ENCODE peak calls at places on chromosome 13, in seven cellular contexts. N, Q, C, K, U, V and T are unnamed samples.

GRCh38 chr13:98842074-98842473 is 89.6 kb upstream of the SLC15A1 start:
- DNase-seq in K (no peak), Q (no peak), N (no peak), U (no peak), C (no peak), V (no peak), T (no peak)

GRCh38 chr13:114044486-114044885 is 70.6 kb upstream of the C13orf46 start:
- DNase-seq in N (peak; percentile 29), Q (no peak), V (no peak), K (peak; percentile 19), C (no peak), U (no peak), T (no peak)

GRCh38 chr13:48412100-48412556 is 785 bp downstream of the LPAR6 start:
- DNase-seq in K (no peak), V (no peak), N (peak; percentile 51), U (no peak), Q (no peak), C (peak; percentile 31), T (no peak)

GRCh38 chr13:97356592-97356991 is 77.4 kb upstream of the RAP2A start:
- DNase-seq in C (no peak), K (no peak), Q (no peak), V (no peak), N (no peak), U (no peak), T (no peak)

GRCh38 chr13:79338343-79338742 is 67.7 kb downstream of the RBM26 start:
- DNase-seq in U (no peak), C (no peak), Q (no peak), N (no peak), K (no peak), V (no peak), T (no peak)

GRCh38 chr13:110937511-110938303 is 22.8 kb upstream of the ANKRD10 start:
- DNase-seq in V (no peak), U (no peak), Q (no peak), K (no peak), N (no peak), C (no peak), T (no peak)

GRCh38 chr13:113732176-113732960 is 26.7 kb upstream of the TMEM255B start:
- DNase-seq in C (no peak), K (no peak), Q (no peak), V (no peak), U (no peak), N (no peak), T (no peak)

GRCh38 chr13:74201530-74201929 is 67.3 kb upstream of the KLF12 start:
- DNase-seq in C (no peak), V (no peak), U (no peak), N (no peak), Q (no peak), K (no peak), T (no peak)

GRCh38 chr13:20774746-20775145 is 985 bp upstream of the EEF1AKMT1 start:
- DNase-seq in U (no peak), K (no peak), C (no peak), N (no peak), V (no peak), Q (no peak), T (no peak)

DNA sequence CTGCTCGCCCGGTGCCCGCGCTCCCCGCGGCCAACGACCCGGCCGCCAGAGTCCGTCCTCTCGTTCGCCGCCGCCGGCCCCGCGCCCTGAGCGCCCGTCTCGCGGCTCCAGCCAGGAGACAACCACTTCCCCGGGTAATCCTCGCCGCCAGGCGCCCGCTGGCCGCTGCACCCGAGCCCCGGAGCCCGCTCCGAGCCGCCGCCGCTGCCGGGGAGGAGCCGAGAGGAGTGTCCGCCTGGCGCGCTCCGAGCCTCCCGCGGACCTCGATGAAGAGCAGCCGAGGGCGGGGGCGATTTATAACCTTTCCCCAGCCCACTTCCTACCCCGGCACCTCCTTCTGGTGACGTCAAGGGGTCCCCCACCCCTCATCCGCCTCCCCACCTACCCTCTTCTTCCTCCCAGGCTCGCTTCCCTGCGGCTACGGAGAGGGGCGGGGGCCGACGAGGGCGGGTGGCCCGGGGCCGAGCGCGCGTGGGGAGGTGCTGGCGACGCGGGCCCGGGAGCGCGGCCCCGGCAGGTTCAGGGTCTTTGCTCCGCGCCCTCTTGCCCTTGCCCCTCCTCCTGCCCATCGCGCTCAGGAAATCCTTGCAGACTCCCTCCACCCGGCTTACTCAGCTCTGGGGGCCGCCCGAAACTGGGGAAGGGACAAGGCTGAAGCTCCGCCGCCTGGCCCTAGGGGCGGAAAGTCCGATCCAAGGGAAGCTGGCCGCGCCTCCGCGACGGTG is at the start of gene FLT1:
- DNase-seq in K (peak; percentile 61), V (peak; percentile 41), Q (no peak), N (peak; percentile 70), C (no peak), U (no peak), T (no peak)
- H3K4me3 ChIP-seq in K (peak within 1 kb of the TSS; percentile 52), V (peak within 1 kb of the TSS; percentile 37), Q (peak within 1 kb of the TSS; percentile 36), N (peak within 1 kb of the TSS; percentile 74), C (no peak within 1 kb of the TSS), U (peak within 1 kb of the TSS; percentile 94), T (peak within 1 kb of the TSS; percentile 64)

GRCh38 chr13:43057653-43058317 is 34.4 kb downstream of the DNAJC15 start:
- DNase-seq in U (peak; percentile 11), C (peak; percentile 40), Q (no peak), N (no peak), K (peak; percentile 77), V (no peak), T (no peak)
- H3K4me3 ChIP-seq in U (no peak overlapping the region), C (no peak overlapping the region), Q (no peak overlapping the region), N (no peak overlapping the region), K (peak overlapping the region; percentile 39), V (no peak overlapping the region), T (no peak overlapping the region)

DNA sequence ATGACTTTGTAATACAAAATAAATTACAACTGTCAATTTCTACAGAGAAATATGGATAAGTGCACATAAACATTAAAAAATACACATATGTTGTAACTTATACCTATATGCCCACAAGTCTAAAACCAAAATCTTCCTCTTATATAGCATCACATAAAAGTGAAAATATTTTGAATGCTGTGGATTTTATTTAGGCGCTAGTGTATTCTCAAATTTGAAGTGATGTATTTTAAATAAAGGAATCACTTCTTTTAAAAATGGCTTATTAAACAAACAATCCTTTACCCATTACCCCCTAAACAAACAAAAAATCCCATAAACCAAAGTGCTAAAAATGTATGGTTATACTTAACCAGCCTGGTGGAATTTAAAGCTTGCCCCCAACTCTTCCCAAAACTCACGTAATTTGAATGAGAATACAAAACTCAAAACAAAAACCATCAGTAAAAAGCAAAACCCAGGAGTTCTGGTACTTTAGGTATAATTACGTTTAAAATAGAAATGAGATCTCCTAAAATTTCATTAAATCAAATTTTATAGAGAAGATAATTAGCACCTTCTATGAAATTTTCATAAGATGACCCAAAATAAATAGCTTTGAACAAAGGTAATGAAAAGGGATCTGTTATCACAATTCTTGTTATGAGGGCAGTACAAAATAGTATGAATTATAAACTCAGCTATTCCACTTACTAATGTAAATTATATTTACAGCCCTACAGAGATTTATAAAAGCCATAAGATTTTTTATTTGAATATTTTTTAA is 63.5 kb downstream of the KCNRG start:
- DNase-seq in V (no peak), Q (no peak), K (no peak), N (no peak), U (no peak), C (no peak), T (no peak)
- H3K4me3 ChIP-seq in V (peak overlapping the region; percentile 93), Q (peak overlapping the region; percentile 80), K (peak overlapping the region; percentile 58), N (peak overlapping the region; percentile 78), U (peak overlapping the region; percentile 9), C (no peak overlapping the region), T (peak overlapping the region; percentile 93)

GRCh38 chr13:106530209-106530906 is 5.1 kb downstream of the EFNB2 start:
- DNase-seq in V (no peak), U (no peak), C (no peak), N (no peak), Q (no peak), K (no peak), T (no peak)
- H3K4me3 ChIP-seq in V (no peak overlapping the region), U (no peak overlapping the region), C (no peak overlapping the region), N (no peak overlapping the region), Q (no peak overlapping the region), K (no peak overlapping the region), T (peak overlapping the region; percentile 85)

GRCh38 chr13:38783992-38784875 is 97.4 kb downstream of the FREM2 start:
- DNase-seq in N (no peak), V (no peak), K (no peak), U (no peak), Q (no peak), C (peak; percentile 79), T (no peak)

GRCh38 chr13:38787550-38787949 is 100.7 kb downstream of the FREM2 start:
- DNase-seq in Q (no peak), V (no peak), C (no peak), K (no peak), U (no peak), N (no peak), T (no peak)

GRCh38 chr13:38781539-38781938 is 94.7 kb downstream of the FREM2 start:
- DNase-seq in C (no peak), Q (no peak), U (no peak), K (no peak), V (no peak), N (no peak), T (no peak)

GRCh38 chr13:38785490-38785889 is 98.6 kb downstream of the FREM2 start:
- DNase-seq in U (no peak), V (no peak), K (no peak), N (no peak), C (no peak), Q (no peak), T (no peak)

DNA sequence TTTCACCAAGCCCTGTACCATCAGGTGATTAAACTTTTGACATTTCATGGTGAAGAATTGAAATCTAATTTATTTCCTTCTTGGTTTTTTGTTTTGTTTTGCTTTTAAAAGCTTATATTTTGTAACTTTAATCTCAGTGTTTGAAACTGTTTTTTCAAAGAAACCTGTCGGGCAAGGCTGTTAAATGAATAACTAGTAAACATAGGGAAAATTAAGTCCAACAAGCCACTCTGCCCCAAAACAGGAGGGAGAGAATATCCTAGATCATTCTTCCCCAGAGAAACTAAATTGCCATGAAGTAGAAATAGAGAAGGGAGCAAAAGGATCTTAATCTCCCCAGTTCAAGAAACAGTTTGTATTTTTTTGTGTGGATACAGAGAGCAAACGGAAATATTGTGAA is 98.2 kb downstream of the FREM2 start:
- DNase-seq in Q (no peak), C (peak; percentile 7), U (no peak), N (no peak), V (no peak), K (no peak), T (no peak)
- H3K4me3 ChIP-seq in Q (no peak overlapping the region), C (no peak overlapping the region), U (no peak overlapping the region), N (no peak overlapping the region), V (no peak overlapping the region), K (no peak overlapping the region), T (no peak overlapping the region)

GRCh38 chr13:46211116-46211515 is 612 bp upstream of the LRRC63 start:
- DNase-seq in Q (no peak), C (peak; percentile 14), N (no peak), K (peak; percentile 45), V (peak; percentile 32), U (no peak), T (no peak)
- H3K4me3 ChIP-seq in Q (peak overlapping the region; percentile 43), C (no peak overlapping the region), N (peak overlapping the region; percentile 66), K (peak overlapping the region; percentile 90), V (peak overlapping the region; percentile 50), U (peak overlapping the region; percentile 32), T (peak overlapping the region; percentile 56)